ENCODE peak calls at places on chromosomes 1 and 21, in four cellular contexts. M is SJSA1; Y is CD4-positive, CD25-positive, alpha-beta regulatory T cell; V is mammary epithelial cell. Q is an unnamed sample.

GRCh38 chr1:117671781-117672501 is 66.1 kb downstream of the TENT5C start:
- DNase-seq in V (no peak), Y (no peak), M (peak; percentile 49), Q (no peak)

GRCh38 chr21:17003763-17004373 is 509.0 kb upstream of the CXADR start:
- DNase-seq in M (no peak), Y (no peak), V (peak; percentile 22), Q (no peak)

GRCh38 chr1:2496087-2496622 is 20.1 kb downstream of the PLCH2 start:
- DNase-seq in M (no peak), V (no peak), Y (peak; percentile 24), Q (no peak)

GRCh38 chr1:152582647-152583046 is 2.3 kb upstream of the LCE3D start:
- DNase-seq in Y (no peak), V (peak; percentile 80), M (no peak), Q (no peak)

GRCh38 chr1:109777436-109777835 is 13.7 kb upstream of the EPS8L3 start:
- DNase-seq in M (no peak), Y (no peak), V (no peak), Q (no peak)

GRCh38 chr21:34126691-34127090 is 53.3 kb downstream of the MRPS6 start:
- DNase-seq in V (peak; percentile 84), M (no peak), Y (no peak), Q (no peak)

GRCh38 chr1:22643381-22643780 is at the start of gene C1QC:
- DNase-seq in V (no peak), Y (no peak), M (no peak), Q (no peak)

GRCh38 chr1:71190843-71191242 is 110.0 kb upstream of the ZRANB2 start:
- DNase-seq in V (no peak), M (no peak), Y (no peak), Q (no peak)

GRCh38 chr1:110484801-110485200 is 33.9 kb downstream of the PROK1 start:
- DNase-seq in Y (no peak), M (no peak), V (no peak), Q (no peak)

GRCh38 chr1:172742599-172743500 is 83.9 kb downstream of the FASLG start:
- DNase-seq in Y (peak; percentile 61), V (peak; percentile 40), M (no peak), Q (no peak)

GRCh38 chr1:9746651-9747050 is 77.1 kb downstream of the CLSTN1 start:
- DNase-seq in V (no peak), Y (no peak), M (no peak), Q (no peak)

GRCh38 chr1:91791691-91792392 is 94.1 kb downstream of the TGFBR3 start:
- DNase-seq in V (no peak), M (no peak), Y (no peak), Q (no peak)

GRCh38 chr1:16147615-16147926 is 8.3 kb downstream of the EPHA2 start:
- DNase-seq in Y (no peak), V (no peak), M (no peak), Q (no peak)

GRCh38 chr1:16144325-16145029 is 11.4 kb downstream of the EPHA2 start:
- DNase-seq in V (no peak), Y (no peak), M (no peak), Q (no peak)

GRCh38 chr1:16146888-16147614 is 8.8 kb downstream of the EPHA2 start:
- DNase-seq in V (no peak), Y (no peak), M (peak; percentile 71), Q (no peak)

GRCh38 chr1:16145030-16145987 is 10.6 kb downstream of the EPHA2 start:
- DNase-seq in M (peak; percentile 95), Y (no peak), V (peak; percentile 91), Q (no peak)

GRCh38 chr1:16145988-16146887 is 9.6 kb downstream of the EPHA2 start:
- DNase-seq in Y (no peak), V (peak; percentile 72), M (peak; percentile 99), Q (no peak)
- H3K27ac ChIP-seq in Y (no peak overlapping the region), V (peak overlapping the region; percentile 66), M (peak overlapping the region; percentile 95), Q (no peak overlapping the region)

DNA sequence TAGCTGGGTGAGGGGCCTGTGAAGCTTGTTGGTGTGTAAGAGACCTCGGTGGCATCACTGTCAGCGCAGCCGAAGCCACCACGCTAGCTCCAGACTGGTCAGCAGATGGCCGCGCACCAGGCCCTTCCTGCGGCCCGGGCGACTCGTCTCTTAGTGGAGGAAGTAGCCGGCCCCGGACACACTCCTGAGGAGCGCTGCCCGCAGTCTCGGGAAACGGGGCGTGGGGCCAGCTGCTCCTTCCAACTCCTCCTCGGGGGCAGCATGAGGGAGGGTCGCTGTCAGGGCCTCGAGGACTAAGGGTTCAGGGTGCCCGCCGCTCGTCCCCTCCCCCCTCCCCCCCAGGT is 20.4 kb downstream of the H3-3A start:
- DNase-seq in V (peak; percentile 42), Y (no peak), M (peak; percentile 62), Q (peak; percentile 14)
- H3K27ac ChIP-seq in V (no peak overlapping the region), Y (no peak overlapping the region), M (peak overlapping the region; percentile 24), Q (no peak overlapping the region)

GRCh38 chr1:30919025-30919881 is 10.7 kb upstream of the SDC3 start:
- DNase-seq in Y (no peak), M (peak; percentile 41), V (peak; percentile 56), Q (no peak)
- H3K27ac ChIP-seq in Y (no peak overlapping the region), M (no peak overlapping the region), V (no peak overlapping the region), Q (no peak overlapping the region)

DNA sequence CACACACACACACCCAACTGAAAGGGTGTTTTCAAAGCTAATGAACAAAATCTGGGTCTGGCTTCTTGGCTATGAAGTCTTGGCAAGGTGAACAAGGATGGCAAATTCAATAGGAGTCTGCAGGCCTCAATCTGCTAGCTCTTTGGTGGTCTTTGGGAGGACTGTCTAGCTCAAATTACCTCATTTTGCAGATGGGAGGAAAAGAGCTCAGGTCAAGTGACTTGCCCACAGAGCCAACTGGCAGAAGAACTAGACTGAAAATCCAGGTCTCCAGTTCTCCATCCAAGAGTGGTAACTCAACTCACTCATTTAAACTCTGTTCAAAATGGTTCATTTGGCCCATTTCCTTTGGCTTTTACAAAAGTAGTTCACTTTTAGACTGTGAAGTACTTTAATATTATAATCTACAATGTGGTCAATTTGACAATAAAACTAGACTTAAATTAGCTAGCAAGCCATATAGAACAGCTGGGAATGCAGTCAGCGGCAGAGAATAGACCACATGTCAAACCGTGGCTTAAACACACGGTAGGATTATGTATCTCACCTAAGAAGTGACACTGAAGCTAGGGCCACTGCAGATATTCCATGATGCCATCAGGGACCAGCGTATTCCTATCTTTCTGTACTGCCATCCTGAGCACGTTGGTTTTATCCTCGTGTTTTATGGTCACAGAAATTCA is 112.9 kb downstream of the APP start:
- DNase-seq in Y (no peak), V (no peak), M (no peak), Q (no peak)
- H3K27ac ChIP-seq in Y (no peak overlapping the region), V (no peak overlapping the region), M (no peak overlapping the region), Q (no peak overlapping the region)

GRCh38 chr1:94714152-94714551 is 106.0 kb upstream of the SLC44A3 start:
- DNase-seq in M (no peak), Y (no peak), V (no peak), Q (no peak)
- H3K27ac ChIP-seq in M (peak overlapping the region; percentile 20), Y (no peak overlapping the region), V (peak overlapping the region; percentile 46), Q (no peak overlapping the region)

GRCh38 chr1:21251773-21252471 is 38.3 kb downstream of the ECE1 start:
- DNase-seq in M (no peak), V (peak; percentile 96), Y (no peak), Q (no peak)
- H3K27ac ChIP-seq in M (peak overlapping the region; percentile 10), V (peak overlapping the region; percentile 88), Y (no peak overlapping the region), Q (no peak overlapping the region)

GRCh38 chr1:220336391-220337065 is 64.3 kb upstream of the RAB3GAP2 start:
- DNase-seq in Y (no peak), V (peak; percentile 80), M (no peak), Q (no peak)
- H3K27ac ChIP-seq in Y (no peak overlapping the region), V (peak overlapping the region; percentile 53), M (no peak overlapping the region), Q (no peak overlapping the region)

GRCh38 chr1:61320575-61320974 is 238.2 kb downstream of the NFIA start:
- DNase-seq in V (no peak), M (no peak), Y (no peak), Q (no peak)

GRCh38 chr1:61316493-61316892 is 234.1 kb downstream of the NFIA start:
- DNase-seq in M (no peak), Y (no peak), V (no peak), Q (no peak)

GRCh38 chr1:61322769-61323168 is 240.4 kb downstream of the NFIA start:
- DNase-seq in M (no peak), V (peak; percentile 77), Y (no peak), Q (no peak)

GRCh38 chr1:61322008-61322744 is 239.8 kb downstream of the NFIA start:
- DNase-seq in V (peak; percentile 63), Y (no peak), M (no peak), Q (no peak)

DNA sequence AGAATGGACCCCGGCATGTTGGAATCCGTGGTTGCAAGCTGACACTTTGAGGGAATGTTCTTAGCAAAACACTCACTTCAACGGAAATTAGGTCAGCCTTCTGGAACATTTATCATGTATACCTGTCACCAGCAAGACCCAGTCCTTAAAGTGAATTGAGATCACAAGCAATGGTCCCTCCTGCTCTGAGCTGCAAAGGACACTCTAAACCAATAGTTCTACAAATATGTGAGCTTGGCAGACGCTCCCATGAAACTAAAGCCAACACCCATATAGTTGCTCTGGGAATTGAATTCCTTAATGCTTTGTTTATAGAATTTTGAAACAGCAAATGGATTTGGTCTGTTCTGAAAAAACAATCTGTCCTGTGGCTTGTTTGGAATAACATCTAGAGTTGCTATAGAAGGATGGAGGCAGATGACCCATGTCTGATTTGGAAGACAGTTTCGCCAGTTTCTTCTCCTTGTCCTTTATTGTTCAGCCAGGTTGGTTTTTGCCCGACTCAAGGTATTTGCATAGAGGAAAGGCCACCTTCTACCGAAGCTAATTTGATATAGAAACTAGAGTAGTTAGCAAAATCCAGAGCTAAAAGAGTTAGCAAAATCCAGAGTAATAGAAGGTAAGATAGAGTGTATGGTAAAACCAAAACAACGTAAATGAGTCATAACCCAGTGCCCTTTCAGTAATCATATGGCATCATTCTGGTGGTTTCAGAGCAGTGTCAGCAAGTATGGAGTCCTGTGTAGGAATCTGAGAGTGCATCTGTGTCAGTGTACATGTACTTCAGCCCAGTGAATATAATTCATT is 236.2 kb downstream of the NFIA start:
- DNase-seq in M (no peak), Y (no peak), V (peak; percentile 82), Q (no peak)
- H3K27ac ChIP-seq in M (peak overlapping the region; percentile 15), Y (no peak overlapping the region), V (peak overlapping the region; percentile 46), Q (no peak overlapping the region)

GRCh38 chr1:5610432-5610831 is 381.8 kb downstream of the NPHP4 start:
- DNase-seq in V (no peak), M (no peak), Y (no peak), Q (no peak)

GRCh38 chr1:5616366-5617178 is 375.7 kb downstream of the NPHP4 start:
- DNase-seq in M (peak; percentile 22), V (no peak), Y (no peak), Q (no peak)

GRCh38 chr1:5611855-5612254 is 380.4 kb downstream of the NPHP4 start:
- DNase-seq in Y (no peak), V (no peak), M (no peak), Q (no peak)

GRCh38 chr1:5615076-5615475 is 377.1 kb downstream of the NPHP4 start:
- DNase-seq in V (no peak), M (peak; percentile 26), Y (no peak), Q (no peak)

DNA sequence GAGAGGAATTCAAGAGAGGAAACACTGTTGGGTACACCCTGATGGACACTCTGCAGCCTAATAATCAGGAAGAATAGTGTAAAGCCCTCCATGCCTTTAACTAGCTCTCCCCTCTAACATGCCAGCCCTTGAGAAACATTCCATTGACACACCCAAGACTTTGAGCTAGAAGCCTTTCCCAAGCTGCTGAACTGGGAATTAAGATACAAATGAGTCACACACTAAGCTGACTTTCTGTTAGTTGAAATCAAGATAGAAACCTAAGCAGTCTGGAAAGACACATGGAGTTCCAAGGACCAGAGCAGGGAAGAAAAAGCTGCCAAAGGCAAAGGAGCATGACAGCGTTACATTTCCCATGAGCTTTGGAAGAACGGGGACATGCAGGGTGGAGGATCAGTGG is 380.8 kb downstream of the NPHP4 start:
- DNase-seq in V (no peak), Y (no peak), M (no peak), Q (no peak)
- H3K27ac ChIP-seq in V (no peak overlapping the region), Y (no peak overlapping the region), M (no peak overlapping the region), Q (no peak overlapping the region)

Q was measured in effector memory CD4-positive, alpha-beta T cell.